ENCODE peak calls at places on chromosomes 12 and 14, in eight cellular contexts. V is HuH-7, X is iPS DF 19.7, D is GM12892, U is activated gamma-delta T cell, I is lower leg skin, C is HuH-7.5, Z is PC-3. H is an unnamed sample.

GRCh38 chr12:5232291-5232690 is 188.6 kb downstream of the KCNA5 start:
- DNase-seq in I (no peak), Z (no peak), U (no peak), D (no peak), V (no peak), C (no peak), X (no peak), H (no peak)

GRCh38 chr14:24368562-24369252 is 723 bp downstream of the NFATC4 start:
- DNase-seq in C (no peak), V (no peak), U (peak), D (peak), Z (no peak), X (no peak), I (no peak), H (no peak)

GRCh38 chr12:110249105-110249504 is 31.9 kb upstream of the ATP2A2 start:
- DNase-seq in V (no peak), Z (no peak), I (no peak), U (no peak), X (no peak), C (no peak), D (no peak), H (no peak)

GRCh38 chr12:104627231-104627974 is 170.7 kb downstream of the CHST11 start:
- DNase-seq in Z (no peak), U (no peak), I (no peak), X (no peak), C (no peak), D (no peak), V (no peak), H (no peak)

GRCh38 chr14:102086346-102086971 is 385 bp downstream of the HSP90AA1 start:
- DNase-seq in U (peak), D (no peak), V (no peak), X (no peak), C (no peak), I (no peak), Z (peak), H (no peak)

GRCh38 chr12:82910246-82910893 is 223.7 kb downstream of the TMTC2 start:
- DNase-seq in C (no peak), V (no peak), U (no peak), X (no peak), I (no peak), Z (no peak), D (no peak), H (no peak)

GRCh38 chr12:2691001-2691339 is 103.8 kb upstream of the FKBP4 start:
- DNase-seq in X (no peak), D (no peak), C (no peak), U (peak), Z (no peak), I (no peak), V (no peak), H (no peak)

GRCh38 chr12:3081886-3082285 is 4.7 kb downstream of the TSPAN9 start:
- DNase-seq in C (no peak), V (no peak), Z (no peak), U (no peak), X (no peak), I (no peak), D (no peak), H (no peak)

GRCh38 chr12:10739157-10740118 is 16.3 kb upstream of the YBX3 start:
- DNase-seq in D (no peak), I (no peak), V (no peak), X (no peak), U (no peak), Z (peak), C (no peak), H (peak)

GRCh38 chr12:14910090-14910915 is 24.6 kb upstream of the MGP start:
- DNase-seq in D (no peak), C (no peak), X (no peak), Z (peak), V (no peak), I (no peak), U (no peak), H (peak)

GRCh38 chr12:92538970-92539749 is 163.6 kb upstream of the PLEKHG7 start:
- DNase-seq in V (no peak), Z (peak), C (no peak), D (no peak), X (no peak), I (no peak), U (no peak), H (peak)

GRCh38 chr12:527241-527640 is 67.5 kb downstream of the B4GALNT3 start:
- DNase-seq in U (no peak), I (no peak), X (no peak), C (no peak), D (no peak), Z (no peak), V (no peak), H (no peak)

H was measured in HT1080.